ENCODE peak calls at places on chromosomes 11 and 22, in six cellular contexts. K, S, T, J, C and P are unnamed samples.

GRCh38 chr22:45587638-45588481 is 83.8 kb upstream of the ATXN10 start:
- DNase-seq in K (no peak), S (no peak), T (peak; percentile 75), J (no peak), C (peak; percentile 47), P (peak; percentile 83)

GRCh38 chr11:131511794-131512193 is 141.4 kb downstream of the NTM start:
- DNase-seq in K (peak; percentile 17), S (peak; percentile 72), T (no peak), J (peak; percentile 25), C (peak; percentile 93), P (no peak)

GRCh38 chr11:84686726-84687125 is 940.4 kb downstream of the DLG2 start:
- DNase-seq in K (no peak), S (no peak), T (no peak), J (no peak), C (no peak), P (no peak)

GRCh38 chr22:29394931-29395581 is 6.7 kb upstream of the AP1B1 start:
- DNase-seq in K (peak; percentile 66), S (peak; percentile 80), T (peak; percentile 75), J (peak; percentile 36), C (peak; percentile 85), P (peak; percentile 72)

GRCh38 chr11:115459563-115459962 is 44.7 kb downstream of the CADM1 start:
- DNase-seq in K (no peak), S (no peak), T (no peak), J (no peak), C (no peak), P (peak; percentile 78)

GRCh38 chr11:106961518-106961917 is 56.8 kb downstream of the GUCY1A2 start:
- DNase-seq in K (no peak), S (no peak), T (peak; percentile 80), J (no peak), C (peak; percentile 76), P (peak; percentile 72)

GRCh38 chr11:15027011-15027410 is 46.4 kb upstream of the CALCB start:
- DNase-seq in K (no peak), S (no peak), T (no peak), J (no peak), C (peak; percentile 70), P (no peak)

GRCh38 chr22:30324008-30324730 is 2.6 kb downstream of the TBC1D10A start:
- DNase-seq in K (no peak), S (no peak), T (peak; percentile 53), J (no peak), C (no peak), P (peak; percentile 47)

GRCh38 chr11:11884774-11885481 is 43.2 kb downstream of the USP47 start:
- DNase-seq in K (no peak), S (no peak), T (no peak), J (no peak), C (no peak), P (no peak)

GRCh38 chr11:60699282-60699681 is at the start of gene MS4A8:
- DNase-seq in K (no peak), S (no peak), T (no peak), J (no peak), C (no peak), P (no peak)

GRCh38 chr11:105935791-105936190 is 86.2 kb downstream of the MSANTD4 start:
- DNase-seq in K (no peak), S (no peak), T (peak; percentile 50), J (no peak), C (no peak), P (peak; percentile 18)

GRCh38 chr22:28801845-28802594 is 1.7 kb upstream of the XBP1 start:
- DNase-seq in K (no peak), S (no peak), T (no peak), J (no peak), C (peak; percentile 19), P (no peak)

GRCh38 chr11:13284776-13285588 is 7.4 kb downstream of the BMAL1 start:
- DNase-seq in K (no peak), S (no peak), T (no peak), J (no peak), C (no peak), P (no peak)

GRCh38 chr22:41983516-41983915 is 14.3 kb downstream of the SEPTIN3 start:
- DNase-seq in K (no peak), S (no peak), T (peak; percentile 48), J (no peak), C (peak; percentile 96), P (no peak)

GRCh38 chr11:24900524-24900923 is 403.7 kb downstream of the LUZP2 start:
- DNase-seq in K (no peak), S (no peak), T (no peak), J (no peak), C (no peak), P (peak; percentile 0)

GRCh38 chr11:61855939-61856730 is 28.0 kb downstream of the FADS2 start:
- DNase-seq in K (no peak), S (no peak), T (no peak), J (no peak), C (no peak), P (peak; percentile 11)

GRCh38 chr11:78995166-78995565 is 420.5 kb upstream of the NARS2 start:
- DNase-seq in K (no peak), S (no peak), T (no peak), J (no peak), C (no peak), P (no peak)

DNA sequence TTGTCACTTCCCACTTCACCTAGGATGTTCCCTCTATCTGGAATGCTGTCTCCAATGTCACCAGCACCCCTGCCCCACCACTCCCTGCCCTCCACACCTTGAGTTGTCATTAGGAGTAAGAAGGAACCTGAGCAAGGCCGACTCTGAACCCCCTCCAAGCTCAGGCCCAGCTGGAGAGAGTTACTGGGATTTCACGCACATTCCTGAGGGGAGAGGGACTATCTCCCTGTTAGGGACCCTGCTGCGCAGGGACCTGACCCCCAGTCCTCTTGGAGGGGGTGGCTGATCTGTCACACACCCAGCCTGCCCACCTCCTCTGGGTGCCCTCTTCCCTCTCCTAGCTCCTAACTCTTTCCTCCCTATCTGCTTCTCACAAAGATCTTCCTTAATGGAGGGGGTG is 81.7 kb downstream of the NECTIN1 start:
- DNase-seq in K (no peak), S (no peak), T (no peak), J (no peak), C (no peak), P (no peak)
- H2BK120ac ChIP-seq in K (no peak overlapping the region), S (no peak overlapping the region), T (no peak overlapping the region), J (no peak overlapping the region), C (no peak overlapping the region), P (no peak overlapping the region)

DNA sequence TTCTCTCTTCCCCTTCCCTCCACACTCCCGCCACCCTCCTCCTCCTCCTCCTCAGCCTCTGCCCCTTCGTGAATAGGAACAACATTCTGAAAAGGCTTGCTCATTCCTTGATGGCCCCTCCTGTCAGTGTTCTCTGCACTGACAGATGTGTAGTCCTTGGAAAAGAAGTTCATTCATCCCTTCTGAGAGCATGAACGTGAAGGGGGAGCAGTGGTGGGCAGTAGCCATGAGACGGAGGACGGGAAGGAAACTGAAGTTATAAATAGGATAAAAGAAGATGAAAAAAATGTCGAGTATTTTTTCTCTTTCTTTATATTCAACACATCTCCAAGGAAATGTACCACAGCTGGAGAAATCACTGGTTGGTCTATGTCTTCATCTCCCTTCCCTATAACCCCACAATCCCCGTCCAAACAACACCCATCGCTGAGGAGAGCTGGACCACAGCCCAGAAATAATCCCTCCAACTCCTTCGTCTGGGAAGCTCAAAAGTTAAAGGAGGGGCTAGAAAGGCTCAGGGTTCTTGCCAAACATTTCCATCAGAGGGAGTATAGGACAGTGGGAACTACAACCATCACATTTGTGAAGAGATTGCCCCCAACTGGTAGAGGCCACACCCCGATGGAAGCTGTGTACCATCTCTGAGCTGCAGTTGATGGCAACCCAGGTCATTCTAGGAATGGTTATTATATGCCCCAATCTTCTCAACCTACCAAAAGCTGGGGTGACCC is 33.5 kb downstream of the ETS1 start:
- DNase-seq in K (no peak), S (no peak), T (no peak), J (no peak), C (no peak), P (peak; percentile 32)
- H2AFZ ChIP-seq in K (no peak overlapping the region), S (no peak overlapping the region), T (no peak overlapping the region), J (no peak overlapping the region), C (no peak overlapping the region), P (peak overlapping the region; percentile 59)

GRCh38 chr11:94738746-94739145 is 29.4 kb upstream of the AMOTL1 start:
- DNase-seq in K (no peak), S (no peak), T (no peak), J (no peak), C (no peak), P (no peak)

GRCh38 chr11:94740083-94740974 is 27.8 kb upstream of the AMOTL1 start:
- DNase-seq in K (peak; percentile 54), S (peak; percentile 42), T (peak; percentile 32), J (no peak), C (no peak), P (no peak)

GRCh38 chr11:94739331-94739730 is 28.8 kb upstream of the AMOTL1 start:
- DNase-seq in K (no peak), S (no peak), T (no peak), J (no peak), C (no peak), P (no peak)

GRCh38 chr11:94740975-94741707 is 27.0 kb upstream of the AMOTL1 start:
- DNase-seq in K (peak; percentile 49), S (peak; percentile 47), T (peak; percentile 77), J (no peak), C (peak; percentile 72), P (peak; percentile 69)

DNA sequence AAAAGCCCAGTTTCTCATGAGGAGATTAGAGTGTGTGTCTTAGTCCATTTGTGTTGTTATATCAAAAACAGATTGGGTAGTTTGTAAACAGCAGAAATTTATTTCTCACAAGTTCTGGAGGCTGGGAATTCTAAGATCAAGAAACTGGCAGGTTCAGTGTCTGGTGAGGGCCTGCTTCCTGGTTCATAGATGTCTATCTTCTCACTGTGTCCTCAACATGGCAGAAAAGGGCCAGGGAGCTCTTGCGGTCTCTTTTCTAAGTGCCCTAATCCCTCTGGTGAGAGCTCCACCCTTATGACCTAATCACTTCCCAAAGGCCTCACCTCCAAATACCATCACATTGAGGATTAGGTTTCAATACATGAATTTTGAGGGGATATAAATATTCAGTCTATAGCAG is 25.5 kb upstream of the AMOTL1 start:
- DNase-seq in K (no peak), S (no peak), T (no peak), J (no peak), C (no peak), P (no peak)
- H2BK120ac ChIP-seq in K (no peak overlapping the region), S (no peak overlapping the region), T (no peak overlapping the region), J (no peak overlapping the region), C (no peak overlapping the region), P (no peak overlapping the region)

GRCh38 chr22:27644566-27644965 is 157.0 kb downstream of the MN1 start:
- DNase-seq in K (no peak), S (no peak), T (no peak), J (no peak), C (no peak), P (no peak)

GRCh38 chr22:27648853-27649252 is 152.7 kb downstream of the MN1 start:
- DNase-seq in K (no peak), S (no peak), T (no peak), J (no peak), C (no peak), P (no peak)

GRCh38 chr22:27648074-27648473 is 153.5 kb downstream of the MN1 start:
- DNase-seq in K (no peak), S (no peak), T (no peak), J (no peak), C (no peak), P (no peak)

GRCh38 chr22:27650572-27650971 is 151.0 kb downstream of the MN1 start:
- DNase-seq in K (no peak), S (no peak), T (no peak), J (no peak), C (no peak), P (no peak)

DNA sequence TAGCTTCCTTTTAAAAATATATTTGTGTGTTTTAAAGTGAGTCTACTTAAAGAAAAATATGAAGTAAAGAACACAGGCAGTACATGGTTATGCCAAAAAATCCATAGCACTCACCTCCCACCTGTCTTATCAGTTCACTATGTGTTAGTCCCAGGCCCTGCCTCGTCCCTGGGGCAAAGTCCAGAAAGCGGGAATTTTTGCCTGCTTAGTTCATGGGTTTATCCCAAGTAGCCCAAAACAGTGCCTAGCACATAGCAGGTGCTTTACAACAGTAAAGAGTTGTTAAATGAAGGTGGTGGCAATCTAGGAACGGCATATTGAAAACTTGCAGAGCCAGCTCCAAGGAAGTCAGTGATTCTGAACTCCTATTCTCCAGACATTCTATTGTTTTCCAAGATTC is 154.0 kb downstream of the MN1 start:
- DNase-seq in K (no peak), S (no peak), T (no peak), J (no peak), C (no peak), P (no peak)
- H2AFZ ChIP-seq in K (no peak overlapping the region), S (no peak overlapping the region), T (no peak overlapping the region), J (no peak overlapping the region), C (no peak overlapping the region), P (no peak overlapping the region)